ENCODE peak calls at places on chromosome 2, in seven cellular contexts. One of them, this sample, is unnamed.

GRCh38 chr2:71691747-71692455 is 238.5 kb downstream of the DYSF start:
- DNase-seq in ovary: no peak
- DNase-seq in OCI-LY7: no peak
- DNase-seq in A549: no peak
- DNase-seq in heart left ventricle: no peak
- DNase-seq in brain microvascular endothelial cell: peak; percentile 7
- DNase-seq in fibroblast of mammary gland: no peak
- DNase-seq in this sample: no peak

GRCh38 chr2:75226617-75227016 is 27.3 kb upstream of the TACR1 start:
- DNase-seq in ovary: no peak
- DNase-seq in OCI-LY7: no peak
- DNase-seq in A549: no peak
- DNase-seq in heart left ventricle: no peak
- DNase-seq in brain microvascular endothelial cell: no peak
- DNase-seq in fibroblast of mammary gland: no peak
- DNase-seq in this sample: no peak

GRCh38 chr2:222569826-222570225 is 86.1 kb downstream of the FARSB start:
- DNase-seq in ovary: no peak
- DNase-seq in OCI-LY7: no peak
- DNase-seq in A549: no peak
- DNase-seq in heart left ventricle: no peak
- DNase-seq in brain microvascular endothelial cell: no peak
- DNase-seq in fibroblast of mammary gland: peak; percentile 71
- DNase-seq in this sample: no peak

GRCh38 chr2:203584784-203585183 is 49.7 kb upstream of the RAPH1 start:
- DNase-seq in ovary: no peak
- DNase-seq in OCI-LY7: no peak
- DNase-seq in A549: no peak
- DNase-seq in heart left ventricle: no peak
- DNase-seq in brain microvascular endothelial cell: no peak
- DNase-seq in fibroblast of mammary gland: no peak
- DNase-seq in this sample: no peak

GRCh38 chr2:173986805-173987204 is 21.6 kb upstream of the SP3 start:
- DNase-seq in ovary: peak; percentile 55
- DNase-seq in OCI-LY7: no peak
- DNase-seq in A549: peak; percentile 27
- DNase-seq in heart left ventricle: no peak
- DNase-seq in brain microvascular endothelial cell: no peak
- DNase-seq in fibroblast of mammary gland: peak; percentile 68
- DNase-seq in this sample: no peak

GRCh38 chr2:165572155-165572554 is 102.7 kb downstream of the CSRNP3 start:
- DNase-seq in ovary: peak; percentile 24
- DNase-seq in OCI-LY7: peak; percentile 58
- DNase-seq in A549: no peak
- DNase-seq in heart left ventricle: no peak
- DNase-seq in brain microvascular endothelial cell: peak; percentile 39
- DNase-seq in fibroblast of mammary gland: no peak
- DNase-seq in this sample: no peak

GRCh38 chr2:241551599-241551997 is 6.9 kb upstream of the BOK start:
- DNase-seq in ovary: no peak
- DNase-seq in OCI-LY7: no peak
- DNase-seq in A549: no peak
- DNase-seq in heart left ventricle: peak; percentile 40
- DNase-seq in brain microvascular endothelial cell: no peak
- DNase-seq in fibroblast of mammary gland: no peak
- DNase-seq in this sample: no peak

GRCh38 chr2:23926289-23926749 is 604 bp downstream of the ATAD2B start:
- DNase-seq in ovary: peak; percentile 47
- DNase-seq in OCI-LY7: peak; percentile 60
- DNase-seq in A549: no peak
- DNase-seq in heart left ventricle: peak; percentile 79
- DNase-seq in brain microvascular endothelial cell: no peak
- DNase-seq in fibroblast of mammary gland: no peak
- DNase-seq in this sample: no peak

GRCh38 chr2:27446057-27446456 is 3.9 kb downstream of the KRTCAP3 start:
- DNase-seq in ovary: no peak
- DNase-seq in OCI-LY7: no peak
- DNase-seq in A549: no peak
- DNase-seq in heart left ventricle: no peak
- DNase-seq in brain microvascular endothelial cell: no peak
- DNase-seq in fibroblast of mammary gland: no peak
- DNase-seq in this sample: no peak

GRCh38 chr2:36762764-36763490 is 66.4 kb downstream of the VIT start:
- DNase-seq in ovary: no peak
- DNase-seq in OCI-LY7: no peak
- DNase-seq in A549: no peak
- DNase-seq in heart left ventricle: no peak
- DNase-seq in brain microvascular endothelial cell: no peak
- DNase-seq in fibroblast of mammary gland: no peak
- DNase-seq in this sample: no peak

GRCh38 chr2:135657806-135658582 is 83.7 kb upstream of the UBXN4 start:
- DNase-seq in ovary: no peak
- DNase-seq in OCI-LY7: no peak
- DNase-seq in A549: no peak
- DNase-seq in heart left ventricle: no peak
- DNase-seq in brain microvascular endothelial cell: no peak
- DNase-seq in fibroblast of mammary gland: no peak
- DNase-seq in this sample: no peak

GRCh38 chr2:85888020-85888744 is 608 bp downstream of the ST3GAL5 start:
- DNase-seq in ovary: peak; percentile 44
- DNase-seq in OCI-LY7: peak; percentile 40
- DNase-seq in A549: no peak
- DNase-seq in heart left ventricle: no peak
- DNase-seq in brain microvascular endothelial cell: no peak
- DNase-seq in fibroblast of mammary gland: no peak
- DNase-seq in this sample: no peak

GRCh38 chr2:71670430-71670795 is 217.1 kb downstream of the DYSF start:
- DNase-seq in ovary: no peak
- DNase-seq in OCI-LY7: no peak
- DNase-seq in A549: no peak
- DNase-seq in heart left ventricle: no peak
- DNase-seq in brain microvascular endothelial cell: no peak
- DNase-seq in fibroblast of mammary gland: no peak
- DNase-seq in this sample: no peak

GRCh38 chr2:64750001-64750816 is 96.5 kb upstream of the SERTAD2 start:
- DNase-seq in ovary: peak; percentile 77
- DNase-seq in OCI-LY7: peak; percentile 63
- DNase-seq in A549: peak; percentile 64
- DNase-seq in heart left ventricle: peak; percentile 73
- DNase-seq in brain microvascular endothelial cell: peak; percentile 30
- DNase-seq in fibroblast of mammary gland: peak; percentile 49
- DNase-seq in this sample: no peak

GRCh38 chr2:2273421-2273820 is 57.7 kb downstream of the MYT1L start:
- DNase-seq in ovary: no peak
- DNase-seq in OCI-LY7: no peak
- DNase-seq in A549: no peak
- DNase-seq in heart left ventricle: no peak
- DNase-seq in brain microvascular endothelial cell: no peak
- DNase-seq in fibroblast of mammary gland: no peak
- DNase-seq in this sample: no peak

GRCh38 chr2:69893684-69894481 is at the start of gene SNRNP27:
- DNase-seq in ovary: peak; percentile 82
- DNase-seq in OCI-LY7: peak; percentile 89
- DNase-seq in A549: peak; percentile 89
- DNase-seq in heart left ventricle: peak; percentile 88
- DNase-seq in brain microvascular endothelial cell: peak; percentile 64
- DNase-seq in fibroblast of mammary gland: peak; percentile 85
- DNase-seq in this sample: peak; percentile 53

GRCh38 chr2:74501335-74502071 is 2.1 kb upstream of the LBX2 start:
- DNase-seq in ovary: no peak
- DNase-seq in OCI-LY7: no peak
- DNase-seq in A549: no peak
- DNase-seq in heart left ventricle: no peak
- DNase-seq in brain microvascular endothelial cell: no peak
- DNase-seq in fibroblast of mammary gland: no peak
- DNase-seq in this sample: no peak

GRCh38 chr2:161061786-161062185 is 98.4 kb upstream of the TANK start:
- DNase-seq in ovary: no peak
- DNase-seq in OCI-LY7: no peak
- DNase-seq in A549: no peak
- DNase-seq in heart left ventricle: no peak
- DNase-seq in brain microvascular endothelial cell: no peak
- DNase-seq in fibroblast of mammary gland: no peak
- DNase-seq in this sample: no peak

GRCh38 chr2:161059388-161059787 is 100.8 kb upstream of the TANK start:
- DNase-seq in ovary: no peak
- DNase-seq in OCI-LY7: no peak
- DNase-seq in A549: no peak
- DNase-seq in heart left ventricle: no peak
- DNase-seq in brain microvascular endothelial cell: no peak
- DNase-seq in fibroblast of mammary gland: no peak
- DNase-seq in this sample: no peak

GRCh38 chr2:161063074-161063945 is 96.9 kb upstream of the TANK start:
- DNase-seq in ovary: peak; percentile 89
- DNase-seq in OCI-LY7: peak; percentile 65
- DNase-seq in A549: peak; percentile 74
- DNase-seq in heart left ventricle: no peak
- DNase-seq in brain microvascular endothelial cell: peak; percentile 78
- DNase-seq in fibroblast of mammary gland: peak; percentile 91
- DNase-seq in this sample: peak; percentile 73

GRCh38 chr2:161067846-161068245 is 92.4 kb upstream of the TANK start:
- DNase-seq in ovary: no peak
- DNase-seq in OCI-LY7: no peak
- DNase-seq in A549: no peak
- DNase-seq in heart left ventricle: no peak
- DNase-seq in brain microvascular endothelial cell: no peak
- DNase-seq in fibroblast of mammary gland: no peak
- DNase-seq in this sample: no peak

DNA sequence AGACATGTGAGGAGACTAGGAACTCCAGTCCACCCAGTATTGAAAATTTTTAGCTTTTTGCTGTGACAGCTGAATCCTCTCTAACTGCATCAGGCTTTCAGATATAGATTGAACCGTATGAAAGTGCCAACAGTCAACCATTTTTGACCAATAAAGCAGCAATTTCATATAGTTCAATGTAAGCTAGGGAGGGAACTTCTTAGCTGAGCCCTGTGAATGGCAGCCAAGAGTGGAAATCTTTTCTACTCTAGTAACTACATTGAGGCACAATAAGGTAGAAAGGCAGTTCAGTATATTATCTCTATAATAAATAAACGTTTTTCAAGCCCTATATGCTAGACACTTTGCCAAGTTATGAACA is 96.3 kb upstream of the TANK start:
- DNase-seq in ovary: no peak
- DNase-seq in OCI-LY7: no peak
- DNase-seq in A549: no peak
- DNase-seq in heart left ventricle: no peak
- DNase-seq in brain microvascular endothelial cell: no peak
- DNase-seq in fibroblast of mammary gland: no peak
- DNase-seq in this sample: no peak
- TF ChIP-seq CTCF in ovary: no peak
- TF ChIP-seq CTCF in OCI-LY7: no peak
- TF ChIP-seq CTCF in A549: no peak
- TF ChIP-seq CTCF in heart left ventricle: peak; percentile 7
- TF ChIP-seq CTCF in brain microvascular endothelial cell: no peak
- TF ChIP-seq CTCF in fibroblast of mammary gland: no peak
- TF ChIP-seq CTCF in this sample: no peak

DNA sequence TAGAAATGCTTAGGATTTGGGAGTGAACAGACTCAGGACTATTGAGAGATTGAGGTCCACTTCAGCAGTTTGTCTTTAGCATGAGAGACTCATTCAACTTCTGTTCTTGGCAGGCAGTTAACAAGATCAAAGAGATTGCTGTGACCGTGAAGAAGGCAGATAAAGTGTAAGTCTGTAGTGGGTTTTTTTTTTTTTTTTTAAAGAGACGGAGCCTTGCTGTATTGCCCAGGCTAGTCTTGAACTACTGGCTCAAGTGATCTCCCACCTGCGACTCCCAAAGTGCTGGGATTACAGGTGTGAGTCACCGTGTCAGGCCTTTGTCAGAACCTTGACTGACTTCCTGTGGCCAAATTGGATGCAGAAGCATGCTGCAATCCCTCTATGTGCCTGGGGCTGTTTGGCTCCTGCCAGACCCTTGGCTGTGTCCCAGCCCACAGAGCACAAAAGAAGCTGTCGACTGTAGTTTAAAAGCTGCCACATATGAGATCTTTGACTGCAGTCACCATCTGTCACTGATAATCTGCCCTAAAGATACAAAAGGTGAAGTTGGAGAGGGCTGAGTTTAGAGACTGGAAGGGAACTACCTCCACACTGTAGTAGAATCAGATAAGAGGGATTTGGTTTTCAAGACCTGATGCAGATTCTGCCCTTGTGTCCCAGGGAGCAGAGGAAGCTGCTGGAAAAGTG is 9.9 kb downstream of the CCT7 start:
- DNase-seq in ovary: no peak
- DNase-seq in OCI-LY7: no peak
- DNase-seq in A549: no peak
- DNase-seq in heart left ventricle: no peak
- DNase-seq in brain microvascular endothelial cell: no peak
- DNase-seq in fibroblast of mammary gland: peak; percentile 40
- DNase-seq in this sample: peak; percentile 44
- H3K4me3 ChIP-seq in ovary: no peak overlapping the region
- H3K4me3 ChIP-seq in OCI-LY7: no peak overlapping the region
- H3K4me3 ChIP-seq in A549: no peak overlapping the region
- H3K4me3 ChIP-seq in heart left ventricle: no peak overlapping the region
- H3K4me3 ChIP-seq in brain microvascular endothelial cell: no peak overlapping the region
- H3K4me3 ChIP-seq in fibroblast of mammary gland: no peak overlapping the region
- H3K4me3 ChIP-seq in this sample: no peak overlapping the region

DNA sequence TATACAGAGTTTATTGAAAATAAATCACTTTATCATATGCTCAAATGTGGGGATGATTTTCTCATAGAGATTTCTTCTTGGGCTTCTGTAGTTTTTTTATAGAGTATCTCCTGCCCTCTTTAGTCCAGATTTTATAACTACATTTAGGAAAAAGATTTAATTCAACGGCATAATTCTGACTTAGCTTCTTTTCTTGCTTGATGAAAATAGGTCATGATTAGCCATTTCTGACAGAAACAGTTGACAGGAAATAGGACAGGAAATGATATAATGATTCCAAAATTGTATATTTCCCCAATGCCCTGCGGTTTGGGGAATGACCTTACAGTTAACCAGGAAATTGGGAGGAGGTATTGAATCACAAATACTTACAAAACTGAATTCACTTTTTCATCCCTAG is 1531.9 kb upstream of the ACVR2A start:
- DNase-seq in ovary: no peak
- DNase-seq in OCI-LY7: no peak
- DNase-seq in A549: no peak
- DNase-seq in heart left ventricle: no peak
- DNase-seq in brain microvascular endothelial cell: peak; percentile 21
- DNase-seq in fibroblast of mammary gland: peak; percentile 49
- DNase-seq in this sample: no peak
- TF ChIP-seq CTCF in ovary: no peak
- TF ChIP-seq CTCF in OCI-LY7: peak; percentile 49
- TF ChIP-seq CTCF in A549: peak; percentile 40
- TF ChIP-seq CTCF in heart left ventricle: peak; percentile 37
- TF ChIP-seq CTCF in brain microvascular endothelial cell: no peak
- TF ChIP-seq CTCF in fibroblast of mammary gland: peak; percentile 22
- TF ChIP-seq CTCF in this sample: no peak

GRCh38 chr2:234492687-234493086 is 4.2 kb downstream of the ARL4C start:
- DNase-seq in ovary: no peak
- DNase-seq in OCI-LY7: no peak
- DNase-seq in A549: no peak
- DNase-seq in heart left ventricle: no peak
- DNase-seq in brain microvascular endothelial cell: no peak
- DNase-seq in fibroblast of mammary gland: no peak
- DNase-seq in this sample: no peak
- H3K4me3 ChIP-seq in ovary: no peak overlapping the region
- H3K4me3 ChIP-seq in OCI-LY7: peak overlapping the region; percentile 96
- H3K4me3 ChIP-seq in A549: peak overlapping the region; percentile 77
- H3K4me3 ChIP-seq in heart left ventricle: no peak overlapping the region
- H3K4me3 ChIP-seq in brain microvascular endothelial cell: peak overlapping the region; percentile 99
- H3K4me3 ChIP-seq in fibroblast of mammary gland: no peak overlapping the region
- H3K4me3 ChIP-seq in this sample: no peak overlapping the region